ENCODE peak calls at places on chromosomes 11 and 22, in four cellular contexts. One of them, this sample, is unnamed.

GRCh38 chr22:19109198-19110063 is 12.8 kb downstream of the DGCR2 start:
- DNase-seq in naive thymus-derived CD4-positive, alpha-beta T cell: peak; percentile 84
- DNase-seq in colonic mucosa: no peak
- DNase-seq in fibroblast of lung: peak; percentile 72
- DNase-seq in this sample: peak; percentile 21

GRCh38 chr11:11293798-11294611 is 59.0 kb downstream of the CSNK2A3 start:
- DNase-seq in naive thymus-derived CD4-positive, alpha-beta T cell: no peak
- DNase-seq in colonic mucosa: no peak
- DNase-seq in fibroblast of lung: no peak
- DNase-seq in this sample: no peak

GRCh38 chr11:126163074-126163700 is 48.3 kb downstream of the RPUSD4 start:
- DNase-seq in naive thymus-derived CD4-positive, alpha-beta T cell: no peak
- DNase-seq in colonic mucosa: no peak
- DNase-seq in fibroblast of lung: peak; percentile 92
- DNase-seq in this sample: no peak

GRCh38 chr11:116791002-116791812 is 472 bp downstream of the APOA5 start:
- DNase-seq in naive thymus-derived CD4-positive, alpha-beta T cell: peak; percentile 65
- DNase-seq in colonic mucosa: peak; percentile 77
- DNase-seq in fibroblast of lung: peak; percentile 64
- DNase-seq in this sample: peak; percentile 71

GRCh38 chr11:14578551-14578956 is 58.4 kb upstream of the PSMA1 start:
- DNase-seq in naive thymus-derived CD4-positive, alpha-beta T cell: peak; percentile 92
- DNase-seq in colonic mucosa: peak; percentile 41
- DNase-seq in fibroblast of lung: peak; percentile 64
- DNase-seq in this sample: peak; percentile 50

GRCh38 chr11:94032725-94033124 is 11.6 kb downstream of the HEPHL1 start:
- DNase-seq in naive thymus-derived CD4-positive, alpha-beta T cell: no peak
- DNase-seq in colonic mucosa: no peak
- DNase-seq in fibroblast of lung: no peak
- DNase-seq in this sample: no peak

GRCh38 chr22:44024288-44024908 is at the start of gene PARVB:
- DNase-seq in naive thymus-derived CD4-positive, alpha-beta T cell: no peak
- DNase-seq in colonic mucosa: no peak
- DNase-seq in fibroblast of lung: no peak
- DNase-seq in this sample: no peak

GRCh38 chr22:31952459-31952858 is 8.1 kb downstream of the YWHAH start:
- DNase-seq in naive thymus-derived CD4-positive, alpha-beta T cell: no peak
- DNase-seq in colonic mucosa: no peak
- DNase-seq in fibroblast of lung: peak; percentile 92
- DNase-seq in this sample: no peak

GRCh38 chr11:31643831-31644230 is 134.3 kb downstream of the ELP4 start:
- DNase-seq in naive thymus-derived CD4-positive, alpha-beta T cell: no peak
- DNase-seq in colonic mucosa: no peak
- DNase-seq in fibroblast of lung: peak; percentile 70
- DNase-seq in this sample: no peak

GRCh38 chr11:14435717-14436116 is 63.9 kb downstream of the COPB1 start:
- DNase-seq in naive thymus-derived CD4-positive, alpha-beta T cell: no peak
- DNase-seq in colonic mucosa: no peak
- DNase-seq in fibroblast of lung: no peak
- DNase-seq in this sample: no peak

GRCh38 chr11:64334764-64335741 is 5.0 kb upstream of the CCDC88B start:
- DNase-seq in naive thymus-derived CD4-positive, alpha-beta T cell: no peak
- DNase-seq in colonic mucosa: peak; percentile 80
- DNase-seq in fibroblast of lung: peak; percentile 82
- DNase-seq in this sample: no peak

GRCh38 chr11:123537726-123538125 is 107.7 kb downstream of the GRAMD1B start:
- DNase-seq in naive thymus-derived CD4-positive, alpha-beta T cell: no peak
- DNase-seq in colonic mucosa: no peak
- DNase-seq in fibroblast of lung: no peak
- DNase-seq in this sample: no peak

GRCh38 chr11:76824083-76824939 is 36.4 kb upstream of the ACER3 start:
- DNase-seq in naive thymus-derived CD4-positive, alpha-beta T cell: no peak
- DNase-seq in colonic mucosa: peak; percentile 15
- DNase-seq in fibroblast of lung: no peak
- DNase-seq in this sample: no peak

GRCh38 chr11:114563077-114563476 is 3.4 kb upstream of the NXPE1 start:
- DNase-seq in naive thymus-derived CD4-positive, alpha-beta T cell: no peak
- DNase-seq in colonic mucosa: no peak
- DNase-seq in fibroblast of lung: no peak
- DNase-seq in this sample: no peak

GRCh38 chr11:2361565-2361964 is 15.5 kb upstream of the CD81 start:
- DNase-seq in naive thymus-derived CD4-positive, alpha-beta T cell: no peak
- DNase-seq in colonic mucosa: no peak
- DNase-seq in fibroblast of lung: no peak
- DNase-seq in this sample: no peak

GRCh38 chr22:20745177-20745576 is 28.7 kb upstream of the SERPIND1 start:
- DNase-seq in naive thymus-derived CD4-positive, alpha-beta T cell: no peak
- DNase-seq in colonic mucosa: no peak
- DNase-seq in fibroblast of lung: no peak
- DNase-seq in this sample: no peak

DNA sequence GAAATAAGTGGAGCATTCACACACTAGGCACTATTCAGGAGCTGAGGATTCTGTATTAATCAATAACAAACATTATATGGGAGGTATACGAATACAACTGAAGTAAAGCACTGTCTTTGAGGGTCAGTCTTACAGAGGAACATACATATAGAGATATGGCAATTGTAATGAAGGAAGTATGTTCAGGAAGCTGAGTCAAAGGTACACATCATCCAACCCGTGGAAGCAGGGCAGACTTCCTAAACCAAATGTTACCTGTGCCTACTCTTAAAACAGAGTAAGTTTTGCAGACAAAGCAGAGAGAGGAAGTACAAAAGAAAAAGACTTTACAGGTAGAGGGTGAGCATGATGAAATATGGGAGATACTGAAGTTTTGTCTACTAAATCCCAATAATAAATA is 481.2 kb upstream of the ARHGAP42 start:
- DNase-seq in naive thymus-derived CD4-positive, alpha-beta T cell: no peak
- DNase-seq in colonic mucosa: no peak
- DNase-seq in fibroblast of lung: no peak
- DNase-seq in this sample: no peak
- H3K9me3 ChIP-seq in naive thymus-derived CD4-positive, alpha-beta T cell: no peaks in the 10 kb centered on the region
- H3K9me3 ChIP-seq in colonic mucosa: no peaks in the 10 kb centered on the region
- H3K9me3 ChIP-seq in fibroblast of lung: no peaks in the 10 kb centered on the region
- H3K9me3 ChIP-seq in this sample: no peaks in the 10 kb centered on the region

DNA sequence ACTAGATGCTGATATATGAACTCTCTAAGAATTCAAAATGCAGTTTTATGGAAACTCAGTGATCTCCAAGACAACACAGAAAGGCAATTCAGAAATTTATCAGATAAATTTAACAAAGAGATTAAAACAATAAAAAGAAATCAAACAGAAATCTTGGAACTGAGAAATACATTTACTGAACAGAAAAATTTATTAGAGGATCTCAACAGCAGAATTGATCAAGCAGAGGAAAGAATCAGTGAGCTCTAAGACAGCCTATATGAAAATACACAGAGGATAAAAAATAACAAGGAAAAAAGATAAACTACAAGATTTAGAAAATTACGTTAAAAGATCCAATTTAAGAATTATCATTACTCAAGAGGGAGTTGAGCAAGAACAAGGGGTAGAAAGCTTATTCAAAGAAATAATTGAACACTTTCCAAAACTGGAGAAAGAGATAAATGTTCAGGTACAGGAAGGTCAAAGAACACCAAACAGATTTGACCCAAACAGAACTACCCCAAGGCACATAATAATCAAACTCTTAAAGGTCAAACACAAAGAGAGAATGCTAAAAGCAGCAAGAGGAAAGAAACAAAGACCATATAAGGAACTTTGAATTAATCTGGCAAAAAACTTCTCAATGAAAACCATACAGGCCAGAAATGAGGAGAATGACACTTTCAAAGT is 103.1 kb downstream of the APIP start:
- DNase-seq in naive thymus-derived CD4-positive, alpha-beta T cell: no peak
- DNase-seq in colonic mucosa: no peak
- DNase-seq in fibroblast of lung: no peak
- DNase-seq in this sample: no peak
- H3K9me3 ChIP-seq in naive thymus-derived CD4-positive, alpha-beta T cell: no peaks in the 10 kb centered on the region
- H3K9me3 ChIP-seq in colonic mucosa: no peaks in the 10 kb centered on the region
- H3K9me3 ChIP-seq in fibroblast of lung: no peaks in the 10 kb centered on the region
- H3K9me3 ChIP-seq in this sample: peaks cover 2% of the 10 kb centered on the region

DNA sequence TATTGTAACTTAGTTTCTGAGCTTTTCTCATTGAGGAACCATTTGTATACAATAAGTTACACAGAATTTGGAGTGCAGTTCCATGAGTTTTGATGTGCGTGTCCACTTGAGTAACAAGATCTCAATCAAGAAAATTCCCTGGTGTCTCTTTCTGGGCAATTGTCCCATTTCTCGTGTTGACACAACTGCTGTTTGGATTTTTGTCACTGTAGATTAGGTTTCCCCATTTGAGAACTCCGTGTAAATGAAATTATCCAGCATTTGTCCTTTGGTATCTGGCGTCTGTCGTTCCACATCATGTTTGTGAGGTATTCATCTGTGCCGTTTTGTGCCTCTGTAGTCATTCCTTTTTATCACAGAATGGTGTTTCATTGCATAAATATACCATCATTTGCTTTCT is 547.0 kb downstream of the TBC1D22A start:
- DNase-seq in naive thymus-derived CD4-positive, alpha-beta T cell: no peak
- DNase-seq in colonic mucosa: no peak
- DNase-seq in fibroblast of lung: no peak
- DNase-seq in this sample: no peak
- H3K9me3 ChIP-seq in naive thymus-derived CD4-positive, alpha-beta T cell: no peaks in the 10 kb centered on the region
- H3K9me3 ChIP-seq in colonic mucosa: no peaks in the 10 kb centered on the region
- H3K9me3 ChIP-seq in fibroblast of lung: no peaks in the 10 kb centered on the region
- H3K9me3 ChIP-seq in this sample: no peaks in the 10 kb centered on the region

GRCh38 chr11:38130514-38130913 is 1532.5 kb upstream of the RAG2 start:
- DNase-seq in naive thymus-derived CD4-positive, alpha-beta T cell: no peak
- DNase-seq in colonic mucosa: no peak
- DNase-seq in fibroblast of lung: no peak
- DNase-seq in this sample: no peak
- H3K9me3 ChIP-seq in naive thymus-derived CD4-positive, alpha-beta T cell: no peaks in the 10 kb centered on the region
- H3K9me3 ChIP-seq in colonic mucosa: no peaks in the 10 kb centered on the region
- H3K9me3 ChIP-seq in fibroblast of lung: no peaks in the 10 kb centered on the region
- H3K9me3 ChIP-seq in this sample: peaks cover 4% of the 10 kb centered on the region

GRCh38 chr11:75576445-75577049 is 14.5 kb downstream of the SERPINH1 start:
- DNase-seq in naive thymus-derived CD4-positive, alpha-beta T cell: no peak
- DNase-seq in colonic mucosa: no peak
- DNase-seq in fibroblast of lung: peak; percentile 65
- DNase-seq in this sample: no peak

GRCh38 chr11:75574698-75575265 is 12.7 kb downstream of the SERPINH1 start:
- DNase-seq in naive thymus-derived CD4-positive, alpha-beta T cell: no peak
- DNase-seq in colonic mucosa: no peak
- DNase-seq in fibroblast of lung: no peak
- DNase-seq in this sample: no peak

GRCh38 chr11:75576017-75576416 is 14.0 kb downstream of the SERPINH1 start:
- DNase-seq in naive thymus-derived CD4-positive, alpha-beta T cell: no peak
- DNase-seq in colonic mucosa: no peak
- DNase-seq in fibroblast of lung: no peak
- DNase-seq in this sample: no peak

GRCh38 chr11:75578977-75579376 is 16.9 kb downstream of the SERPINH1 start:
- DNase-seq in naive thymus-derived CD4-positive, alpha-beta T cell: no peak
- DNase-seq in colonic mucosa: no peak
- DNase-seq in fibroblast of lung: no peak
- DNase-seq in this sample: no peak

DNA sequence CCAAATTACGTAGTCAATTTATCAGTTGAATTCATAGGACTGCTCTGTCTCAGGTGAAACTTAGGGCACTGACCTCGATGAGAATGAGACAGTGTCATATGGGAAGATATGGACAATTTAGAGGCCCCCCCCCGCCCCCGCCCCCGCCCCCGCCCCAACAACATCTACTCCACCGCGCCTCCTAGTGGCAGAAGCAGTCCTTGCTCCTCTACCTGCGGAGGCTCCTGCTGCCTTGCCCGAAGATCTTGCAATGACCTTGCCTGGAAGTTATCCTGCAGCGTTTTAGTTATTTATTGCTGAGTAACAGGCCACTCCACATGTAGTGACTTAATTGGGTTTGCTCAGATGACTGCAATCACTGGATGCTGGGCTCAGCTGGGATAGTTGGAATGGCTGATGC is 15.1 kb downstream of the SERPINH1 start:
- DNase-seq in naive thymus-derived CD4-positive, alpha-beta T cell: peak; percentile 46
- DNase-seq in colonic mucosa: peak; percentile 58
- DNase-seq in fibroblast of lung: no peak
- DNase-seq in this sample: peak; percentile 54
- H3K9me3 ChIP-seq in naive thymus-derived CD4-positive, alpha-beta T cell: no peaks in the 10 kb centered on the region
- H3K9me3 ChIP-seq in colonic mucosa: no peaks in the 10 kb centered on the region
- H3K9me3 ChIP-seq in fibroblast of lung: no peaks in the 10 kb centered on the region
- H3K9me3 ChIP-seq in this sample: no peaks in the 10 kb centered on the region

GRCh38 chr22:47361247-47361646 is 598.8 kb downstream of the TBC1D22A start:
- DNase-seq in naive thymus-derived CD4-positive, alpha-beta T cell: no peak
- DNase-seq in colonic mucosa: no peak
- DNase-seq in fibroblast of lung: no peak
- DNase-seq in this sample: no peak
- H3K9me3 ChIP-seq in naive thymus-derived CD4-positive, alpha-beta T cell: no peaks in the 10 kb centered on the region
- H3K9me3 ChIP-seq in colonic mucosa: no peaks in the 10 kb centered on the region
- H3K9me3 ChIP-seq in fibroblast of lung: no peaks in the 10 kb centered on the region
- H3K9me3 ChIP-seq in this sample: no peaks in the 10 kb centered on the region

GRCh38 chr22:49010086-49010863 is 817.4 kb downstream of the BRD1 start:
- DNase-seq in naive thymus-derived CD4-positive, alpha-beta T cell: no peak
- DNase-seq in colonic mucosa: peak; percentile 6
- DNase-seq in fibroblast of lung: no peak
- DNase-seq in this sample: no peak

GRCh38 chr22:49011379-49011768 is 816.3 kb downstream of the BRD1 start:
- DNase-seq in naive thymus-derived CD4-positive, alpha-beta T cell: no peak
- DNase-seq in colonic mucosa: peak; percentile 6
- DNase-seq in fibroblast of lung: no peak
- DNase-seq in this sample: no peak

GRCh38 chr22:49008682-49009235 is 818.9 kb downstream of the BRD1 start:
- DNase-seq in naive thymus-derived CD4-positive, alpha-beta T cell: no peak
- DNase-seq in colonic mucosa: peak; percentile 12
- DNase-seq in fibroblast of lung: no peak
- DNase-seq in this sample: no peak

GRCh38 chr22:49010901-49011300 is 816.8 kb downstream of the BRD1 start:
- DNase-seq in naive thymus-derived CD4-positive, alpha-beta T cell: no peak
- DNase-seq in colonic mucosa: no peak
- DNase-seq in fibroblast of lung: no peak
- DNase-seq in this sample: no peak

GRCh38 chr22:49009359-49010063 is 818.2 kb downstream of the BRD1 start:
- DNase-seq in naive thymus-derived CD4-positive, alpha-beta T cell: no peak
- DNase-seq in colonic mucosa: no peak
- DNase-seq in fibroblast of lung: no peak
- DNase-seq in this sample: no peak
- H3K9me3 ChIP-seq in naive thymus-derived CD4-positive, alpha-beta T cell: no peaks in the 10 kb centered on the region
- H3K9me3 ChIP-seq in colonic mucosa: no peaks in the 10 kb centered on the region
- H3K9me3 ChIP-seq in fibroblast of lung: peaks cover 4% of the 10 kb centered on the region
- H3K9me3 ChIP-seq in this sample: no peaks in the 10 kb centered on the region

GRCh38 chr22:11325767-11326166 is 4202.2 kb upstream of the OR11H1 start:
- DNase-seq in naive thymus-derived CD4-positive, alpha-beta T cell: no peak
- DNase-seq in colonic mucosa: no peak
- DNase-seq in fibroblast of lung: no peak
- DNase-seq in this sample: no peak
- H3K9me3 ChIP-seq in naive thymus-derived CD4-positive, alpha-beta T cell: no peaks in the 10 kb centered on the region
- H3K9me3 ChIP-seq in colonic mucosa: no peaks in the 10 kb centered on the region
- H3K9me3 ChIP-seq in fibroblast of lung: no peaks in the 10 kb centered on the region
- H3K9me3 ChIP-seq in this sample: no peaks in the 10 kb centered on the region